ENCODE peak calls at places on chromosomes 6 and 20, in ten cellular contexts. A is fibroblast of the aortic adventitia; E is activated CD4-positive, alpha-beta T cell treated with anti-CD3 and anti-CD28 coated beads, Interleukin-2, amount 50 U/mL, for 48 hours; B is T-cell; Y is T1000; M is activated CD4-positive, alpha-beta memory T cell treated with anti-CD3 and anti-CD28 coated beads for 36 hours; O is anterior cingulate cortex; Q is AG10803; D is activated T-cell treated with anti-CD3 and anti-CD28 coated beads, Interleukin-2, amount 50 U/mL, for 48 hours; U is naive thymus-derived CD4-positive, alpha-beta T cell. Z is an unnamed sample.

GRCh38 chr6:87487555-87487954 is 14.8 kb downstream of the SLC35A1 start:
- DNase-seq in A (no peak), E (no peak), B (no peak), Y (no peak), M (no peak), O (no peak), Q (peak; percentile 4), D (no peak), U (no peak), Z (no peak)

GRCh38 chr6:109295766-109296156 is 86.5 kb downstream of the CD164 start:
- DNase-seq in A (no peak), E (no peak), B (no peak), Y (no peak), M (no peak), O (no peak), Q (no peak), D (no peak), U (no peak), Z (no peak)

GRCh38 chr6:167565884-167566491 is 241.1 kb downstream of the TTLL2 start:
- DNase-seq in A (no peak), E (no peak), B (no peak), Y (no peak), M (no peak), O (no peak), Q (no peak), D (no peak), U (no peak), Z (no peak)

GRCh38 chr20:46826343-46826984 is 68.2 kb upstream of the EYA2 start:
- DNase-seq in A (peak; percentile 34), E (no peak), B (no peak), Y (no peak), M (no peak), O (no peak), Q (peak; percentile 52), D (no peak), U (no peak), Z (no peak)

GRCh38 chr6:140040391-140040790 is 665.9 kb upstream of the CITED2 start:
- DNase-seq in A (no peak), E (no peak), B (no peak), Y (no peak), M (no peak), O (no peak), Q (no peak), D (no peak), U (no peak), Z (no peak)

GRCh38 chr6:55265409-55266114 is 61.7 kb upstream of the GFRAL start:
- DNase-seq in A (no peak), E (no peak), B (no peak), Y (no peak), M (no peak), O (no peak), Q (no peak), D (no peak), U (no peak), Z (no peak)

GRCh38 chr20:39133205-39133604 is 171.1 kb downstream of the DHX35 start:
- DNase-seq in A (no peak), E (no peak), B (no peak), Y (no peak), M (no peak), O (no peak), Q (no peak), D (no peak), U (no peak), Z (no peak)

GRCh38 chr6:135195045-135195444 is 13.9 kb downstream of the MYB start:
- DNase-seq in A (no peak), E (no peak), B (no peak), Y (no peak), M (no peak), O (no peak), Q (no peak), D (no peak), U (no peak), Z (no peak)

GRCh38 chr6:1686117-1687098 is 76.7 kb downstream of the FOXC1 start:
- DNase-seq in A (peak; percentile 98), E (no peak), B (no peak), Y (peak; percentile 53), M (no peak), O (no peak), Q (peak; percentile 100), D (no peak), U (no peak), Z (no peak)

GRCh38 chr6:166282394-166283032 is 25.7 kb downstream of the PRR18 start:
- DNase-seq in A (peak; percentile 31), E (no peak), B (no peak), Y (no peak), M (no peak), O (no peak), Q (peak; percentile 29), D (no peak), U (no peak), Z (no peak)

GRCh38 chr20:37745553-37745952 is 51.7 kb downstream of the CTNNBL1 start:
- DNase-seq in A (no peak), E (peak; percentile 9), B (no peak), Y (no peak), M (peak; percentile 74), O (no peak), Q (no peak), D (no peak), U (peak; percentile 33), Z (no peak)

GRCh38 chr20:25238319-25239037 is 9.4 kb upstream of the PYGB start:
- DNase-seq in A (peak; percentile 43), E (no peak), B (no peak), Y (no peak), M (no peak), O (no peak), Q (peak; percentile 55), D (no peak), U (no peak), Z (no peak)

GRCh38 chr20:9149087-9149486 is 80.2 kb downstream of the PLCB4 start:
- DNase-seq in A (no peak), E (no peak), B (no peak), Y (no peak), M (no peak), O (no peak), Q (no peak), D (no peak), U (no peak), Z (no peak)

GRCh38 chr20:32315885-32316284 is 38.4 kb downstream of the KIF3B start:
- DNase-seq in A (no peak), E (no peak), B (no peak), Y (no peak), M (no peak), O (no peak), Q (no peak), D (no peak), U (no peak), Z (no peak)

GRCh38 chr20:58555078-58555765 is 40.0 kb upstream of the APCDD1L start:
- DNase-seq in A (peak; percentile 87), E (no peak), B (no peak), Y (no peak), M (no peak), O (no peak), Q (peak; percentile 84), D (no peak), U (no peak), Z (no peak)

GRCh38 chr20:15045246-15045645 is 707.8 kb upstream of the FLRT3 start:
- DNase-seq in A (peak; percentile 30), E (no peak), B (no peak), Y (no peak), M (no peak), O (no peak), Q (peak; percentile 60), D (no peak), U (no peak), Z (no peak)

GRCh38 chr20:34004790-34005457 is 11.2 kb downstream of the RALY start:
- DNase-seq in A (no peak), E (no peak), B (no peak), Y (no peak), M (no peak), O (no peak), Q (no peak), D (no peak), U (no peak), Z (no peak)

GRCh38 chr6:95244749-95245148 is 332.6 kb upstream of the MANEA start:
- DNase-seq in A (no peak), E (no peak), B (no peak), Y (no peak), M (no peak), O (no peak), Q (no peak), D (no peak), U (no peak), Z (no peak)

GRCh38 chr20:3199976-3200755 is 4.3 kb downstream of the DDRGK1 start:
- DNase-seq in A (no peak), E (no peak), B (no peak), Y (no peak), M (peak; percentile 24), O (no peak), Q (no peak), D (no peak), U (no peak), Z (no peak)

GRCh38 chr6:20180935-20181334 is 31.3 kb downstream of the MBOAT1 start:
- DNase-seq in A (no peak), E (no peak), B (no peak), Y (no peak), M (no peak), O (no peak), Q (no peak), D (no peak), U (no peak), Z (no peak)

GRCh38 chr6:42315220-42315990 is 97.7 kb upstream of the MRPS10 start:
- DNase-seq in A (no peak), E (no peak), B (no peak), Y (no peak), M (no peak), O (no peak), Q (no peak), D (no peak), U (no peak), Z (no peak)

GRCh38 chr6:103122766-103123601 is 1729.5 kb downstream of the GRIK2 start:
- DNase-seq in A (peak; percentile 6), E (peak; percentile 28), B (no peak), Y (no peak), M (peak; percentile 27), O (peak; percentile 0), Q (peak; percentile 16), D (peak; percentile 31), U (no peak), Z (no peak)

GRCh38 chr20:36298061-36298460 is 8.1 kb upstream of the DLGAP4 start:
- DNase-seq in A (no peak), E (no peak), B (no peak), Y (no peak), M (no peak), O (no peak), Q (no peak), D (no peak), U (no peak), Z (no peak)

GRCh38 chr6:159931112-159931511 is 37.8 kb upstream of the IGF2R start:
- DNase-seq in A (no peak), E (peak; percentile 40), B (no peak), Y (no peak), M (peak; percentile 69), O (no peak), Q (no peak), D (peak; percentile 45), U (no peak), Z (no peak)

GRCh38 chr6:130676077-130676772 is 151.0 kb upstream of the SMLR1 start:
- DNase-seq in A (peak; percentile 13), E (no peak), B (no peak), Y (no peak), M (no peak), O (no peak), Q (peak; percentile 34), D (no peak), U (no peak), Z (no peak)

GRCh38 chr6:56401477-56402070 is 154.2 kb upstream of the COL21A1 start:
- DNase-seq in A (no peak), E (no peak), B (no peak), Y (no peak), M (no peak), O (no peak), Q (no peak), D (no peak), U (no peak), Z (no peak)

GRCh38 chr6:133746417-133746770 is 142.5 kb upstream of the TCF21 start:
- DNase-seq in A (no peak), E (no peak), B (no peak), Y (no peak), M (no peak), O (no peak), Q (no peak), D (no peak), U (no peak), Z (no peak)

GRCh38 chr6:144077881-144078280 is 17.5 kb downstream of the SF3B5 start:
- DNase-seq in A (no peak), E (no peak), B (no peak), Y (no peak), M (no peak), O (no peak), Q (no peak), D (no peak), U (no peak), Z (no peak)

Z was measured in amygdala.